ENCODE peak calls at places on chromosomes 1 and 21, in six cellular contexts. O is cardiac fibroblast, L is cardiac muscle cell, K is endothelial cell of umbilical vein, B is lower leg skin, W is transverse colon. C is an unnamed sample.

GRCh38 chr1:18045206-18045605 is 62.4 kb upstream of the IGSF21 start:
- DNase-seq in O (no peak), L (no peak), K (no peak), B (no peak), W (no peak), C (no peak)

GRCh38 chr21:46118305-46118870 is 20.5 kb downstream of the COL6A2 start:
- DNase-seq in O (no peak), L (no peak), K (no peak), B (peak; percentile 73), W (no peak), C (no peak)

GRCh38 chr1:157969693-157970485 is 23.6 kb upstream of the KIRREL1 start:
- DNase-seq in O (peak; percentile 92), L (peak; percentile 91), K (peak; percentile 90), B (no peak), W (peak; percentile 53), C (peak; percentile 56)

GRCh38 chr1:187631984-187632383 is 803.2 kb downstream of the PLA2G4A start:
- DNase-seq in O (no peak), L (no peak), K (no peak), B (no peak), W (no peak), C (no peak)

GRCh38 chr1:33228935-33229487 is 27.3 kb upstream of the ZNF362 start:
- DNase-seq in O (peak; percentile 94), L (peak; percentile 96), K (no peak), B (no peak), W (no peak), C (peak; percentile 78)

GRCh38 chr1:229557913-229558414 is 543 bp downstream of the ABCB10 start:
- DNase-seq in O (peak; percentile 28), L (peak; percentile 24), K (peak; percentile 28), B (peak; percentile 86), W (peak; percentile 54), C (no peak)

GRCh38 chr1:42913426-42914091 is 45.1 kb downstream of the SLC2A1 start:
- DNase-seq in O (peak; percentile 91), L (peak; percentile 92), K (peak; percentile 85), B (no peak), W (peak; percentile 64), C (peak; percentile 55)

GRCh38 chr1:104125226-104125625 is 375.5 kb downstream of the AMY1C start:
- DNase-seq in O (no peak), L (no peak), K (no peak), B (no peak), W (no peak), C (no peak)

GRCh38 chr1:228935198-228935663 is 200.0 kb downstream of the RHOU start:
- DNase-seq in O (no peak), L (no peak), K (no peak), B (peak; percentile 59), W (no peak), C (no peak)

GRCh38 chr1:14875781-14876564 is 277.5 kb downstream of the KAZN start:
- DNase-seq in O (no peak), L (no peak), K (no peak), B (no peak), W (no peak), C (no peak)

GRCh38 chr1:147550302-147550937 is 9.1 kb downstream of the BCL9 start:
- DNase-seq in O (no peak), L (no peak), K (no peak), B (no peak), W (no peak), C (no peak)

GRCh38 chr1:40421694-40422384 is 28.4 kb upstream of the ZFP69B start:
- DNase-seq in O (peak; percentile 64), L (peak; percentile 75), K (no peak), B (no peak), W (no peak), C (peak; percentile 9)

GRCh38 chr1:224851210-224851849 is 78.1 kb upstream of the DNAH14 start:
- DNase-seq in O (peak; percentile 65), L (peak; percentile 65), K (peak; percentile 50), B (peak; percentile 89), W (peak; percentile 68), C (no peak)

GRCh38 chr1:27574871-27575831 is 28.8 kb downstream of the AHDC1 start:
- DNase-seq in O (peak; percentile 89), L (peak; percentile 89), K (peak; percentile 74), B (no peak), W (peak; percentile 66), C (peak; percentile 53)

GRCh38 chr1:207049514-207049913 is 1.5 kb downstream of the YOD1 start:
- DNase-seq in O (no peak), L (no peak), K (no peak), B (no peak), W (no peak), C (no peak)

GRCh38 chr1:211684791-211685190 is 9.4 kb upstream of the NEK2 start:
- DNase-seq in O (peak; percentile 17), L (peak; percentile 31), K (no peak), B (no peak), W (no peak), C (no peak)

GRCh38 chr21:44972821-44973220 is 33.0 kb downstream of the SLX9 start:
- DNase-seq in O (no peak), L (no peak), K (no peak), B (no peak), W (no peak), C (no peak)

GRCh38 chr1:41622402-41622801 is 137.9 kb upstream of the EDN2 start:
- DNase-seq in O (peak; percentile 84), L (peak; percentile 72), K (no peak), B (no peak), W (no peak), C (no peak)
- H3K4me3 ChIP-seq in O (no peak overlapping the region), L (no peak overlapping the region), K (no peak overlapping the region), B (no peak overlapping the region), W (no peak overlapping the region), C (no peak overlapping the region)

GRCh38 chr1:28578696-28579218 is 13.3 kb upstream of the RAB42 start:
- DNase-seq in O (no peak), L (no peak), K (no peak), B (no peak), W (no peak), C (no peak)
- H3K4me3 ChIP-seq in O (no peak overlapping the region), L (no peak overlapping the region), K (no peak overlapping the region), B (no peak overlapping the region), W (no peak overlapping the region), C (no peak overlapping the region)

GRCh38 chr1:183000161-183000560 is 23.1 kb upstream of the LAMC1 start:
- DNase-seq in O (peak; percentile 52), L (peak; percentile 60), K (no peak), B (no peak), W (no peak), C (no peak)

GRCh38 chr1:182993746-182994145 is 29.5 kb upstream of the LAMC1 start:
- DNase-seq in O (no peak), L (no peak), K (no peak), B (no peak), W (no peak), C (no peak)

GRCh38 chr1:182998482-182998881 is 24.7 kb upstream of the LAMC1 start:
- DNase-seq in O (no peak), L (no peak), K (no peak), B (no peak), W (no peak), C (no peak)

GRCh38 chr1:182996816-182997215 is 26.4 kb upstream of the LAMC1 start:
- DNase-seq in O (no peak), L (no peak), K (no peak), B (no peak), W (no peak), C (no peak)

DNA sequence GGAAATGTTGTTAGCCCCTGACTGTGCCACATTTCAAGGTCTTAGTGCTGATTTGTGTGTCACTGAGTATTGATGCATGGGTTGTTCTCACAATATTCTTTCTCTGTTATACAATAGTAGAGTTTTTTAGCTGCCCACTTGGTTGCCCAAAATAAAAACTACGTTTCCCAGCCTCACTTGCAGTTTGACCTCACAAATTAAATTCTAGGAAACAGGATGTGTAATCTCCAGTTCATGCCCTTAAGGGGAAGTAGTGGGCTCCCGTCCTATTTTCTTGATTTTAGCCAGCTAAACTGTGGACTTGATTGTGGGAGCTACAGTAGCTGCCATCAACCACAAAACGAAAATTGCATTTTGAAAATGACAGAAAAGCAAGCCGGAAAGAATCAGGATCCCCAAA is 27.3 kb upstream of the LAMC1 start:
- DNase-seq in O (peak; percentile 15), L (peak; percentile 16), K (no peak), B (no peak), W (no peak), C (no peak)
- H3K4me3 ChIP-seq in O (no peak overlapping the region), L (no peak overlapping the region), K (no peak overlapping the region), B (no peak overlapping the region), W (no peak overlapping the region), C (no peak overlapping the region)

GRCh38 chr1:115980156-115980555 is 3.8 kb downstream of the SLC22A15 start:
- DNase-seq in O (no peak), L (no peak), K (no peak), B (no peak), W (no peak), C (no peak)
- H3K4me3 ChIP-seq in O (no peak overlapping the region), L (no peak overlapping the region), K (no peak overlapping the region), B (no peak overlapping the region), W (no peak overlapping the region), C (no peak overlapping the region)

DNA sequence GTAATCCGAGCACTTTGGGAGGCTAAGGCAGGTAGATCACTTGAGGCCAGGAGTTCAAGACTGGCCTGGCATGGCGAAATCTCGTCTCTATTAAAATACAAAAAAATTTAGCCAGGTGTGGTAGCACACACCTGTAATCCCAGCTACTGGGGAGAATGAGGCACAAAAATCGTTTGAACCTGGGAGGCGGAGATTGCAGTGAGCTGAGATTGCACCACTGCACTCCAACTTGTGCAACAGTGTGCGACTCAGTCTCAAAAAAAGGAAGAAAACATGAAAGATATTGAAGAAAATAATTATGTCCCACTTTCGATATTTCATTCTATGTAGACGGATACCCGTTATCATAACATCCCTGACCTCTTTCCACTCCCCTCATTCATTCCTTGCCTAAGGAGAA is 19.2 kb downstream of the TUT4 start:
- DNase-seq in O (no peak), L (no peak), K (no peak), B (no peak), W (no peak), C (no peak)
- H3K4me3 ChIP-seq in O (no peak overlapping the region), L (no peak overlapping the region), K (no peak overlapping the region), B (no peak overlapping the region), W (no peak overlapping the region), C (no peak overlapping the region)

GRCh38 chr1:53410691-53411090 is 48.5 kb upstream of the DMRTB1 start:
- DNase-seq in O (no peak), L (no peak), K (no peak), B (peak; percentile 37), W (no peak), C (no peak)
- H3K4me3 ChIP-seq in O (no peak overlapping the region), L (no peak overlapping the region), K (no peak overlapping the region), B (no peak overlapping the region), W (no peak overlapping the region), C (no peak overlapping the region)

DNA sequence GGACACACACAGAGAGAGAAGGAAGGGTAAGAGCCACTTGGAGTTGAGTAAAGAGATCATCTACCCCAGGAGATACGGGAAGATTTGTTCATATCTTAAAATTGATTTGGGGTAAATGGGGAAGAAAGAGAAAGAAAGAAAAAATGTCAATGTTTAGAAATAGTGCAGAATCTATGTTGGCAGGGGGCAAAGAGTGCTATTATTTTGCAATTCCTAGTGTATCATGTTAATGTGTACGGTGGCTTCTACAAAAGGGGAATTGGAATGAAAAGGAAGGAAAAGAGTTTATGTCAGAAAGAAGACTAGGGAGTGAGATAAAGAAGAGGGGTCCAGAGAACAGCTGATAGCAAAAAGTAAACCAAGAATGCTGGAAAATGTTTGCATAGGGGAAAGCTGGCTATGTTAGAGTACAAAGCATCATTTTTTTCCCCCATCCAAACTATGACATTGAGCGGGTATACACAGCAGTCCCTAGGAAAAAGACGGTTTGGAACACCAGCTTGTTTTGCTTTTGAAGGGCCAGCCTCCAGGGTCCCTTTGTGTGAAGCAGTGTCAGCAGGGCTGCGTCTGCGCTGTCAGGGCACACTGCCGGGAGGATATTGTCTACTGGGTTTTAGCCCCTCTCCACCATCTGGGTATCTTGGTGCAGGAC is 10.8 kb downstream of the LRRC8D start:
- DNase-seq in O (no peak), L (no peak), K (no peak), B (no peak), W (no peak), C (no peak)
- H3K4me3 ChIP-seq in O (no peak overlapping the region), L (no peak overlapping the region), K (no peak overlapping the region), B (no peak overlapping the region), W (no peak overlapping the region), C (no peak overlapping the region)

C was measured in skeletal muscle cell.